ENCODE peak calls at places on chromosomes 6 and 20, in ten cellular contexts. V is A549; H is mammary epithelial cell; C is HT-29; E is stimulated activated CD8-positive, alpha-beta memory T cell treated with anti-CD3 and anti-CD28 coated beads, Interleukin-7, amount 100 ng/mL, for 1 hour; P is mesendoderm; A is renal cortical epithelial cell; G is caudate nucleus; N is HCEC 1CT; F is mucosa of descending colon. Z is an unnamed sample.
A peak's percentile ranks its signal among the peaks of the same experiment; 100 is the strongest.

GRCh38 chr6:37809144-37809543 is 10.4 kb upstream of the ZFAND3 start:
- DNase-seq in V (no peak), H (peak; percentile 23), C (no peak), E (no peak), P (no peak), A (peak; percentile 57), G (no peak), N (no peak), F (no peak), Z (no peak)

GRCh38 chr6:17877196-17877889 is 110.1 kb downstream of the KIF13A start:
- DNase-seq in V (peak; percentile 21), H (no peak), C (no peak), E (no peak), P (no peak), A (peak; percentile 52), G (no peak), N (peak; percentile 90), F (no peak), Z (no peak)

GRCh38 chr6:163262080-163262479 is 152.4 kb upstream of the QKI start:
- DNase-seq in V (no peak), H (no peak), C (no peak), E (no peak), P (no peak), A (no peak), G (no peak), N (no peak), F (no peak), Z (no peak)

GRCh38 chr6:37741757-37742400 is 44.2 kb upstream of the MDGA1 start:
- DNase-seq in V (peak; percentile 43), H (no peak), C (peak; percentile 61), E (no peak), P (peak; percentile 71), A (peak; percentile 74), G (no peak), N (no peak), F (peak; percentile 27), Z (no peak)

GRCh38 chr20:61728326-61728725 is 337.4 kb downstream of the TAF4 start:
- DNase-seq in V (no peak), H (no peak), C (no peak), E (no peak), P (no peak), A (no peak), G (no peak), N (no peak), F (no peak), Z (no peak)

GRCh38 chr6:33607126-33607783 is 13.9 kb upstream of the ITPR3 start:
- DNase-seq in V (no peak), H (no peak), C (no peak), E (no peak), P (no peak), A (no peak), G (no peak), N (no peak), F (no peak), Z (no peak)

GRCh38 chr20:10793741-10794140 is 119.9 kb upstream of the JAG1 start:
- DNase-seq in V (no peak), H (no peak), C (no peak), E (no peak), P (no peak), A (no peak), G (no peak), N (no peak), F (no peak), Z (no peak)

GRCh38 chr6:14661188-14661587 is 543.6 kb downstream of the CD83 start:
- DNase-seq in V (no peak), H (peak; percentile 25), C (no peak), E (no peak), P (no peak), A (peak; percentile 81), G (no peak), N (no peak), F (no peak), Z (no peak)

GRCh38 chr6:90288404-90288803 is 8.2 kb downstream of the BACH2 start:
- DNase-seq in V (no peak), H (no peak), C (no peak), E (no peak), P (peak; percentile 85), A (peak; percentile 66), G (no peak), N (no peak), F (no peak), Z (no peak)

GRCh38 chr20:58238490-58238889 is 10.0 kb upstream of the ANKRD60 start:
- DNase-seq in V (no peak), H (no peak), C (no peak), E (no peak), P (no peak), A (no peak), G (no peak), N (no peak), F (no peak), Z (no peak)

GRCh38 chr6:153392156-153392555 is 261.1 kb upstream of the RGS17 start:
- DNase-seq in V (no peak), H (peak; percentile 3), C (no peak), E (no peak), P (peak; percentile 9), A (peak; percentile 16), G (no peak), N (peak; percentile 73), F (no peak), Z (no peak)

GRCh38 chr6:150252714-150253444 is 110.0 kb downstream of the PPP1R14C start:
- DNase-seq in V (no peak), H (peak; percentile 84), C (no peak), E (no peak), P (no peak), A (peak; percentile 85), G (no peak), N (no peak), F (no peak), Z (no peak)

GRCh38 chr20:43914286-43914685 is 366 bp upstream of the TOX2 start:
- DNase-seq in V (no peak), H (no peak), C (no peak), E (no peak), P (no peak), A (no peak), G (no peak), N (no peak), F (peak; percentile 21), Z (no peak)

GRCh38 chr6:55082021-55082420 is 92.3 kb upstream of the HCRTR2 start:
- DNase-seq in V (no peak), H (peak; percentile 20), C (no peak), E (no peak), P (peak; percentile 13), A (peak; percentile 52), G (no peak), N (no peak), F (no peak), Z (no peak)

GRCh38 chr6:168158280-168158979 is 79.4 kb upstream of the FRMD1 start:
- DNase-seq in V (no peak), H (no peak), C (no peak), E (no peak), P (no peak), A (peak; percentile 17), G (no peak), N (no peak), F (no peak), Z (no peak)

GRCh38 chr6:130851026-130851425 is 23.8 kb downstream of the SMLR1 start:
- DNase-seq in V (no peak), H (no peak), C (no peak), E (no peak), P (no peak), A (peak; percentile 4), G (no peak), N (no peak), F (no peak), Z (no peak)

GRCh38 chr6:162190936-162191335 is 536.6 kb downstream of the PRKN start:
- DNase-seq in V (no peak), H (no peak), C (no peak), E (no peak), P (no peak), A (no peak), G (no peak), N (no peak), F (no peak), Z (no peak)

GRCh38 chr20:4020256-4020655 is 4.9 kb upstream of the RNF24 start:
- DNase-seq in V (no peak), H (no peak), C (no peak), E (no peak), P (no peak), A (no peak), G (no peak), N (no peak), F (no peak), Z (peak; percentile 16)

GRCh38 chr6:159935065-159935464 is 33.8 kb upstream of the IGF2R start:
- DNase-seq in V (no peak), H (no peak), C (no peak), E (no peak), P (no peak), A (no peak), G (no peak), N (peak; percentile 32), F (no peak), Z (no peak)